ENCODE peak calls at places on chromosomes 1 and 21, in ten cellular contexts. P is psoas muscle, U is hepatocyte, F is RWPE1, M is GM20000, Z is fibroblast of mammary gland, I is uterus, J is AG09309, H is K562, D is endodermal cell. W is an unnamed sample.

GRCh38 chr1:75615664-75616435 is 4.9 kb upstream of the SLC44A5 start:
- DNase-seq in I (peak; percentile 23), U (peak; percentile 78), Z (peak; percentile 11), F (peak; percentile 46), H (peak; percentile 27), J (no peak), M (peak; percentile 54), P (peak; percentile 25), D (peak; percentile 78), W (peak; percentile 20)

GRCh38 chr1:197837911-197838310 is 62.6 kb upstream of the DENND1B start:
- DNase-seq in D (no peak), U (no peak), M (no peak), I (no peak), P (no peak), F (no peak), Z (peak; percentile 21), J (no peak), H (no peak), W (no peak)

GRCh38 chr1:3133671-3134070 is 64.7 kb downstream of the PRDM16 start:
- DNase-seq in J (no peak), Z (no peak), H (no peak), I (no peak), U (peak; percentile 37), M (no peak), D (no peak), P (no peak), F (no peak), W (no peak)

GRCh38 chr1:43531906-43532584 is 1.4 kb downstream of the PTPRF start:
- DNase-seq in D (peak; percentile 82), U (no peak), J (no peak), Z (no peak), F (no peak), M (no peak), H (no peak), I (no peak), P (no peak), W (no peak)

GRCh38 chr21:44713846-44714245 is 2.5 kb upstream of the TSPEAR start:
- DNase-seq in J (no peak), P (no peak), M (no peak), D (peak; percentile 27), Z (no peak), I (peak; percentile 5), H (no peak), U (no peak), F (no peak), W (no peak)

GRCh38 chr21:33403786-33404571 is 766 bp downstream of the IFNGR2 start:
- DNase-seq in U (peak; percentile 72), M (peak; percentile 65), Z (peak; percentile 35), I (peak; percentile 63), H (peak; percentile 71), J (no peak), P (peak; percentile 67), D (peak; percentile 85), F (peak; percentile 34), W (peak; percentile 32)

GRCh38 chr1:12016182-12016581 is 3.1 kb upstream of the MIIP start:
- DNase-seq in H (no peak), Z (no peak), D (no peak), J (no peak), P (no peak), M (no peak), U (no peak), F (no peak), I (no peak), W (no peak)

GRCh38 chr21:17463441-17463840 is 49.4 kb upstream of the CXADR start:
- DNase-seq in I (peak; percentile 44), P (no peak), H (no peak), D (no peak), F (peak; percentile 46), M (no peak), J (peak; percentile 67), Z (peak; percentile 98), U (peak; percentile 69), W (no peak)

GRCh38 chr1:154520333-154520732 is 18.1 kb upstream of the SHE start:
- DNase-seq in H (no peak), F (no peak), J (no peak), Z (peak; percentile 8), U (no peak), I (no peak), M (no peak), D (no peak), P (no peak), W (no peak)

GRCh38 chr1:22141948-22142314 is 966 bp downstream of the WNT4 start:
- DNase-seq in F (no peak), U (peak; percentile 27), M (peak; percentile 51), Z (no peak), I (no peak), H (no peak), P (no peak), D (peak; percentile 75), J (no peak), W (no peak)

GRCh38 chr1:111742938-111743549 is 3.8 kb upstream of the INKA2 start:
- DNase-seq in J (no peak), D (no peak), P (no peak), M (no peak), F (no peak), I (no peak), Z (no peak), U (no peak), H (no peak), W (no peak)

GRCh38 chr1:92901699-92902405 is 59.4 kb downstream of the DIPK1A start:
- DNase-seq in I (no peak), Z (peak; percentile 5), H (no peak), J (no peak), F (no peak), D (no peak), U (no peak), M (no peak), P (no peak), W (no peak)

GRCh38 chr1:92902406-92902744 is 58.9 kb downstream of the DIPK1A start:
- DNase-seq in I (no peak), F (no peak), H (no peak), P (no peak), J (no peak), U (no peak), Z (no peak), M (no peak), D (peak; percentile 47), W (no peak)

GRCh38 chr1:92903765-92904164 is 57.5 kb downstream of the DIPK1A start:
- DNase-seq in I (no peak), J (no peak), Z (no peak), P (no peak), F (no peak), D (no peak), H (no peak), M (no peak), U (no peak), W (no peak)

GRCh38 chr1:92899780-92900179 is 61.5 kb downstream of the DIPK1A start:
- DNase-seq in H (no peak), F (no peak), J (no peak), U (no peak), Z (no peak), I (no peak), D (no peak), M (no peak), P (no peak), W (no peak)

DNA sequence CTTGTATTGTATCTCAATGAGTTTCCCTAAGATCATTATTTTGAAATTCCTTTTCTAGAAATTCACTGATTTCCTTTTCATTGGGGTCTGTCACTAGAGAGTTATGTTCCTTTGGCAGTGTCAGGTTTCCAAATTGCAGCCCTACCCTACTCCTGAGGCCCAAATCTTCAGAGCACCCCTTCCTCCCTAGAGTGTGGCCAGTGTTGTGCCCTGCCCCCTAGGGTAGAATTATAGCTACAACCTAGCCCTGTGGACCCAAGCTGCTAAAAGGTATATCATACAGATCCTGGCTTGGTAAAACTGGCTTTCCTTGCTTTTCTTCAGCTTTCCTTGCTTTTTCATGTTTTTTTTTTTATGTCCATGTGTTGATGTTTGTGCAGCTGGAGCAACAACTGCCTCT is 60.7 kb downstream of the DIPK1A start:
- DNase-seq in U (no peak), F (no peak), P (no peak), H (no peak), J (no peak), D (no peak), Z (no peak), I (no peak), M (no peak), W (no peak)
- TF ChIP-seq CTCF in U (no peak), F (no peak), P (no peak), H (no peak), J (no peak), D (no peak), Z (no peak), I (no peak), M (no peak), W (no peak)

GRCh38 chr1:35599411-35599810 is 26.3 kb downstream of the TFAP2E start:
- DNase-seq in I (no peak), D (no peak), F (no peak), P (no peak), Z (no peak), H (no peak), M (no peak), J (no peak), U (no peak), W (no peak)
- TF ChIP-seq CTCF in I (no peak), D (no peak), F (no peak), P (no peak), Z (no peak), H (no peak), M (no peak), J (no peak), U (no peak), W (no peak)

GRCh38 chr1:207264663-207265270 is 56.7 kb upstream of the CD55 start:
- DNase-seq in Z (no peak), I (no peak), D (no peak), H (no peak), M (no peak), U (no peak), J (no peak), F (no peak), P (no peak), W (no peak)

GRCh38 chr1:207256869-207257268 is 64.6 kb upstream of the CD55 start:
- DNase-seq in I (no peak), U (no peak), H (no peak), D (no peak), J (no peak), M (no peak), P (no peak), F (no peak), Z (no peak), W (no peak)

GRCh38 chr1:207261971-207262370 is 59.5 kb upstream of the CD55 start:
- DNase-seq in Z (no peak), M (no peak), H (no peak), P (no peak), J (no peak), I (no peak), D (no peak), U (no peak), F (no peak), W (no peak)

DNA sequence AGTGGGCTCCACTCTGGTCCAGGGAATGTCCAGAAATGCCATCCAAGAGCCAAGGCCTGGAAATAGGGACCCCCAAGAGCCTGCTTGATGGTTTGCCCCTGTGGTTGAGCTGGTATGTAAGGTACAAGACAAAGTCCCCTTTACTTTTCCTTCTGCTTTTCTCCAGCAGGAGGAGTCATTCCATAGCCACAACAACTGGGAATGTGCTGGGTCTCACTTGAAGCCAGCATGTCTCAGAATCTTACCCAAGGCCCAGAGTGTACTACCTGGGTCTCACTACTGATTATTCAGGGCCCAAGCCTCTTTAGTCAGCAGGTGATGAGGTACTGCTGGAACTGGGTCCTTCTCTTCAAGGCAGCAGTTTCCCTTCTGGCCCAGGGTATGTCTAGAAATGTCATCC is 62.1 kb upstream of the CD55 start:
- DNase-seq in J (peak; percentile 5), D (peak; percentile 65), F (no peak), I (no peak), M (no peak), Z (peak; percentile 37), P (no peak), U (no peak), H (no peak), W (no peak)
- TF ChIP-seq CTCF in J (peak; percentile 66), D (peak; percentile 75), F (no peak), I (no peak), M (no peak), Z (peak; percentile 48), P (peak; percentile 33), U (peak; percentile 33), H (peak; percentile 51), W (no peak)

GRCh38 chr1:165871311-165872067 is 44.1 kb downstream of the UCK2 start:
- DNase-seq in H (peak; percentile 63), M (peak; percentile 47), U (peak; percentile 23), P (peak; percentile 29), F (no peak), D (peak; percentile 84), J (no peak), Z (peak; percentile 53), I (no peak), W (peak; percentile 72)
- TF ChIP-seq CTCF in H (peak; percentile 66), M (peak; percentile 40), U (peak; percentile 40), P (peak; percentile 19), F (no peak), D (peak; percentile 76), J (peak; percentile 35), Z (peak; percentile 17), I (no peak), W (peak; percentile 16)

W was measured in activated CD8-positive, alpha-beta T cell treated with anti-CD3 and anti-CD28 coated beads for 36 hours.